ENCODE peak calls at places on chromosomes 3 and 15, in seven cellular contexts. G is suprapubic skin, A is sigmoid colon, V is GM23338, P is SK-N-SH, J is HCT116, Q is K562. L is an unnamed sample.

GRCh38 chr3:176375519-176375918 is 821.8 kb downstream of the TBL1XR1 start:
- DNase-seq in G (no peak), A (no peak), V (peak; percentile 27), P (no peak), J (no peak), Q (no peak), L (no peak)

GRCh38 chr3:125434582-125435011 is 59.5 kb upstream of the ZNF148 start:
- DNase-seq in G (no peak), A (no peak), V (no peak), P (no peak), J (no peak), Q (no peak), L (no peak)

GRCh38 chr3:71581451-71581980 is 2.0 kb downstream of the FOXP1 start:
- DNase-seq in G (peak; percentile 71), A (peak; percentile 70), V (peak; percentile 65), P (peak; percentile 71), J (no peak), Q (no peak), L (no peak)

GRCh38 chr3:29144807-29145206 is 136.1 kb upstream of the RBMS3 start:
- DNase-seq in G (no peak), A (peak; percentile 71), V (peak; percentile 23), P (peak; percentile 55), J (no peak), Q (no peak), L (no peak)

GRCh38 chr15:93030430-93031102 is 58.4 kb downstream of the RGMA start:
- DNase-seq in G (peak; percentile 85), A (peak; percentile 90), V (peak; percentile 87), P (peak; percentile 91), J (peak; percentile 48), Q (peak; percentile 77), L (peak; percentile 75)

GRCh38 chr15:84151205-84151931 is 84.2 kb upstream of the GOLGA6L4 start:
- DNase-seq in G (no peak), A (peak; percentile 42), V (no peak), P (no peak), J (no peak), Q (no peak), L (no peak)

GRCh38 chr3:6578526-6578925 is 282.4 kb upstream of the GRM7 start:
- DNase-seq in G (no peak), A (no peak), V (no peak), P (no peak), J (no peak), Q (peak; percentile 30), L (no peak)

GRCh38 chr3:164023480-164023879 is 1054.8 kb downstream of the SI start:
- DNase-seq in G (no peak), A (no peak), V (no peak), P (no peak), J (no peak), Q (no peak), L (no peak)

GRCh38 chr15:73346735-73347312 is 21.9 kb downstream of the HCN4 start:
- DNase-seq in G (no peak), A (no peak), V (peak; percentile 93), P (no peak), J (peak; percentile 13), Q (peak; percentile 61), L (no peak)

GRCh38 chr15:72967397-72967796 is 84.9 kb upstream of the NEO1 start:
- DNase-seq in G (no peak), A (no peak), V (no peak), P (no peak), J (no peak), Q (no peak), L (no peak)

GRCh38 chr3:177499779-177500423 is 302.6 kb upstream of the TBL1XR1 start:
- DNase-seq in G (no peak), A (no peak), V (no peak), P (no peak), J (no peak), Q (no peak), L (no peak)

GRCh38 chr3:44875596-44875995 is 1.2 kb downstream of the TGM4 start:
- DNase-seq in G (no peak), A (no peak), V (no peak), P (no peak), J (no peak), Q (no peak), L (no peak)

GRCh38 chr3:147962408-147963164 is 553.4 kb downstream of the ZIC1 start:
- DNase-seq in G (no peak), A (no peak), V (peak; percentile 36), P (no peak), J (no peak), Q (no peak), L (no peak)

GRCh38 chr15:58770519-58770856 is 614 bp upstream of the MINDY2 start:
- DNase-seq in G (no peak), A (no peak), V (no peak), P (no peak), J (no peak), Q (no peak), L (no peak)

DNA sequence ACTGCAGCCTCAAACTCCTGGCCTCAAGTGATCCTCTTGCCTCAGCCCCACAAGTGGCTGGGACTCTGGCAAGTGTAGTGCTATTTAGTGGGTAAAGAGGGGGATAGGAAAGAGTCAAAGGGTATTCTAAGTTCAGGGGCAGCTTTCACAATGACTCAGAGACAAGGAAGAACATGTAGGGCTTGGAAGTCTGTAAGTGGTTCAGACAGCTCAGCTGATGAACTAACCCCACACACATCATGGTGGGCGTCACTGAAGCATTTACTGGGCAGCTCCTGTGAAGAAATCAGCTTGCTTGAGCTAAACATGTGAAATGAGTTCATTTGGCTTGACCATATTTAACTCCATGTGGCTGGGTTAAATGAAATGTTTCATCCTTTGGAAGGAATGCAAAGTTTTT is 34.6 kb upstream of the THSD4 start:
- DNase-seq in G (no peak), A (no peak), V (no peak), P (no peak), J (no peak), Q (no peak), L (no peak)
- TF ChIP-seq POLR2AphosphoS5 in G (no peak), A (no peak), V (no peak), P (no peak), J (no peak), Q (no peak), L (no peak)

DNA sequence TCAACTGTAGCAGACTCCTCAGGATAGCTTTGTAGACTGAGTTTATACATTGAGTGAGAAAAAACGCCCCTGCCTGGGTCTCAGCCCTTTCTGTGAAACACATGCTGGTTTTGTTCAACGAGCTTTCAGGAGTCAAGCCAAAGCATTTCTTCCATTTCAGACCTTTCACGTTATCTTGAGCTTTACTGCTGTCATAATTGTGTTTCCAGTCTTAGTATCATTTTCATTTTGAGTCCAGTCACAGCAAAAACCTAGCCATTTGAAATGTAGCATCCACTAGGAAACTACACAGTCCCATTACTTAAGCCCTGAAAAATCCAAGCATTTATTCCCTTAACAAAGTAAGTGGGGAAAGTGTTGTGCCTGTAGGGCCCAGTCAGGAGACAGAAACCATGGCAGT is 110.1 kb upstream of the ABHD17C start:
- DNase-seq in G (no peak), A (no peak), V (no peak), P (no peak), J (no peak), Q (no peak), L (no peak)
- TF ChIP-seq CTCF in G (no peak), A (no peak), V (no peak), P (no peak), J (no peak), Q (no peak), L (no peak)

GRCh38 chr3:141405581-141405980 is 37.3 kb downstream of the ZBTB38 start:
- DNase-seq in G (no peak), A (no peak), V (no peak), P (no peak), J (no peak), Q (no peak), L (no peak)
- H3K4me1 ChIP-seq in G (peaks cover 69% of the 10 kb centered on the region), A (no peaks in the 10 kb centered on the region), V (peaks cover 23% of the 10 kb centered on the region), P (peaks cover 14% of the 10 kb centered on the region), J (peaks cover 10% of the 10 kb centered on the region), Q (peaks cover 13% of the 10 kb centered on the region), L (peaks cover 7% of the 10 kb centered on the region)

GRCh38 chr3:50261505-50261904 is 7.4 kb upstream of the SEMA3B start:
- DNase-seq in G (no peak), A (peak; percentile 70), V (no peak), P (no peak), J (no peak), Q (no peak), L (no peak)
- TF ChIP-seq POLR2AphosphoS5 in G (no peak), A (no peak), V (no peak), P (no peak), J (no peak), Q (no peak), L (no peak)

GRCh38 chr3:63364495-63364894 is 86.4 kb downstream of the SYNPR start:
- DNase-seq in G (no peak), A (no peak), V (peak; percentile 60), P (no peak), J (no peak), Q (no peak), L (no peak)

GRCh38 chr3:63370094-63370493 is 92.0 kb downstream of the SYNPR start:
- DNase-seq in G (no peak), A (no peak), V (no peak), P (no peak), J (no peak), Q (no peak), L (no peak)

DNA sequence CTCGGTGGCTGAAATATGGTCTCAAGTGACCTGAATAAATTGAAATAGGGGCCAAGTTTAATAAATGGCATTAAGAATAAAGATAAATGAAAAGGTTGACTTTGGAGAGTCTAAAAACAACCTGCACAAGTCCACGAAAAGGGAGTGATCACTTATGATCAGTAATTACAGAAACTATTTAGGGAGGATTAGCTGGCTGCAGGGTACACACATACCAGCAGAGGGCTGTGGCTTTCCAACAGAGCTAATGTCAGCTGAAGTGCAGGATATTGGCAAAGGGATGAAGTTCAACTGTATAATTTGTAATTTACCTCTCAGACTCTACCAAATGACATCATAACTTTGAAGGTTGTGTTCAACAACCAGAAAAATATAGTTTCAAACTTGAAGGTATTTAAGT is 86.8 kb downstream of the SYNPR start:
- DNase-seq in G (no peak), A (no peak), V (peak; percentile 74), P (peak; percentile 16), J (no peak), Q (peak; percentile 4), L (no peak)
- TF ChIP-seq CTCF in G (no peak), A (no peak), V (peak; percentile 82), P (peak; percentile 48), J (peak; percentile 42), Q (no peak), L (no peak)

GRCh38 chr3:149020196-149020838 is 29.0 kb downstream of the GYG1 start:
- DNase-seq in G (no peak), A (no peak), V (no peak), P (no peak), J (no peak), Q (no peak), L (no peak)
- H3K4me1 ChIP-seq in G (peaks cover 7% of the 10 kb centered on the region), A (no peaks in the 10 kb centered on the region), V (peaks cover 26% of the 10 kb centered on the region), P (no peaks in the 10 kb centered on the region), J (no peaks in the 10 kb centered on the region), Q (no peaks in the 10 kb centered on the region), L (no peaks in the 10 kb centered on the region)

GRCh38 chr3:16513141-16514020 is at the start of gene RFTN1:
- DNase-seq in G (peak; percentile 73), A (no peak), V (peak; percentile 69), P (peak; percentile 73), J (no peak), Q (peak; percentile 7), L (no peak)
- TF ChIP-seq POLR2AphosphoS5 in G (no peak), A (no peak), V (no peak), P (peak; percentile 20), J (peak; percentile 36), Q (no peak), L (no peak)

GRCh38 chr3:132805071-132805470 is 82.9 kb upstream of the NPHP3 start:
- DNase-seq in G (no peak), A (no peak), V (no peak), P (no peak), J (no peak), Q (no peak), L (no peak)
- TF ChIP-seq CTCF in G (no peak), A (no peak), V (no peak), P (no peak), J (no peak), Q (no peak), L (no peak)

L was measured in breast epithelium.